ENCODE peak calls at places on chromosomes 5 and 9, in eight cellular contexts. Y is neural progenitor cell; Z is neuronal stem cell; R is Peyer's patch; E is HAP-1; I is CD8-positive, alpha-beta T cell; Q is transverse colon; L is AG10803. S is an unnamed sample.

GRCh38 chr5:102312586-102312985 is 16.5 kb upstream of the SLCO4C1 start:
- DNase-seq in Y (no peak), Z (no peak), R (no peak), E (no peak), I (no peak), Q (no peak), L (no peak), S (no peak)

GRCh38 chr9:133578524-133579230 is 30.5 kb downstream of the FAM163B start:
- DNase-seq in Y (no peak), Z (no peak), R (no peak), E (no peak), I (no peak), Q (no peak), L (no peak), S (no peak)

GRCh38 chr5:139709587-139710369 is 61.6 kb downstream of the CXXC5 start:
- DNase-seq in Y (no peak), Z (peak), R (peak), E (no peak), I (peak), Q (peak), L (no peak), S (no peak)

GRCh38 chr5:168770036-168770498 is 190.9 kb upstream of the PANK3 start:
- DNase-seq in Y (peak), Z (no peak), R (no peak), E (no peak), I (no peak), Q (no peak), L (no peak), S (peak)

GRCh38 chr9:92180669-92181181 is 65.5 kb upstream of the SPTLC1 start:
- DNase-seq in Y (no peak), Z (no peak), R (no peak), E (no peak), I (no peak), Q (no peak), L (peak), S (peak)

GRCh38 chr9:33818832-33819500 is 2.0 kb downstream of the UBE2R2 start:
- DNase-seq in Y (no peak), Z (no peak), R (no peak), E (no peak), I (no peak), Q (no peak), L (peak), S (peak)

GRCh38 chr9:121902483-121903135 is 190.5 kb downstream of the TTLL11 start:
- DNase-seq in Y (no peak), Z (no peak), R (no peak), E (no peak), I (no peak), Q (no peak), L (peak), S (no peak)

GRCh38 chr5:66410056-66410455 is 186.1 kb upstream of the MAST4 start:
- DNase-seq in Y (no peak), Z (no peak), R (no peak), E (no peak), I (no peak), Q (no peak), L (no peak), S (no peak)

GRCh38 chr9:87309236-87309635 is 188.4 kb upstream of the DAPK1 start:
- DNase-seq in Y (no peak), Z (no peak), R (no peak), E (no peak), I (no peak), Q (no peak), L (peak), S (peak)

GRCh38 chr9:34577635-34578240 is 11.8 kb downstream of the CNTFR start:
- DNase-seq in Y (peak), Z (no peak), R (no peak), E (no peak), I (no peak), Q (no peak), L (no peak), S (no peak)

DNA sequence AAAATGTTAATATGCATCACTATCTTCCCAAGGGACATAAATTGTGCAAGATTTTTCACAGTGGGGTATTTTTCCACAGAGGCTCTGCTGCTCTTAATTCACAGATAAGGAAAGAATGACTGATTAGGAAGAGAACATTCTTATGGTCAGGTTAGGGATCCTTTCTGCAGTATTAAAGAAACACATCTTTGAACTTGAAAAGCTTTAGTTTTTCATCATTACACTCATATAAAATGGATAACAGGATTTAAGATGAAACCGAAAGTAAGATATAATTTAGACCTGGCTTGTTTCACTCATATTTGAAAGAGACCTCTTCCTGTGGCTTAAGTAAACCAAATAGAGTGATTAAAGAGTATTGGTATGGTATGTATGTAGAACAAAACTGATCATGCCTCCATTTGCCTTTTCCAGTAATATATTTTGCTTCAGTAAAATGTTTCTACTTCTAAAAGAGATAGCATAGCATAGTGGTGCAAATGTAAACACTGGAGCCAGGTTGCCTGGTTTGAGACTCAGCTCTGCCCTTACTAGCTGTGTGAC is 160.0 kb downstream of the PRR16 start:
- DNase-seq in Y (no peak), Z (no peak), R (no peak), E (no peak), I (no peak), Q (no peak), L (peak), S (no peak)
- H3K4me3 ChIP-seq in Y (no peak), Z (no peak), R (no peak), E (no peak), I (no peak), Q (no peak), L (peak), S (no peak)

DNA sequence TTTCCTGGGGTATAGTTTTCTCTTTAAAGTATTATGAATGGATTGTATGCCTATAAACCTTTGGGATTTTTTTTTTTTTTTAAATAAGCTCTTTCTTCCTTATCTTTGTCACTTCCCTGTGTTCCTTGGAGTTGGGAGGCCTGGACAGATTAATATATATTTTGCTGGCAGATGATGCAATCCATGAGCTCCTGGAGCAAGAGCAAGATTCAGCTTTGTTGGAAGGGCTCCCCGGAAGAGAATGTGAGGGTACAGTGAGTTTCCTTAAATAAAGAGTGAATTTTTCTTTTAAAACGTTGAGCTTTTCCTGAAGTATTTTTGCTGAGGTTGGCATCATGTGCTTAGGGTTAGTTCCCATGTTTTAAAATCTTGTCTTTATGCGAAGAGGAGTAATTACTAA is 98.7 kb upstream of the SLC28A3 start:
- DNase-seq in Y (no peak), Z (no peak), R (no peak), E (no peak), I (no peak), Q (no peak), L (peak), S (peak)
- H3K4me3 ChIP-seq in Y (no peak), Z (no peak), R (no peak), E (no peak), I (no peak), Q (no peak), L (no peak), S (no peak)

DNA sequence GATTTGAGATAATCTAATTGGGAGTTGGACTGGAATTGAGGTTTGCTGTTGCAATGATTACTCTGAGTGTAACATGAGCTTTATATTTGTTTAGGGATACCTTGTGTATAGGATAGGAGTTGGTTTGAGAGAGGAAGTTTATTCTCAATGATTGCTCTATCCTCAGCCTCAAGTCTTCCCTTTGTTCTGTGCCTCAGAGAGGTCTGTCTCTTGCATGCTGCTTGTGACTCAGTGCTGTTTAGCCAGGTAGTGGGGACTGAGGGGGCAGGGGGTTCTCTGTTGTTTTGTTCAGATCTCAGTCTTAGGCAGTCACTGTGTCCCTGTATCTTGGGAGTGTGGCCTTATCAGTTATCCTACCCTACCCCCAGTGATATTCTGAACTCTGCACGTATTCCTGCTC is 192.1 kb downstream of the SPATA31D1 start:
- DNase-seq in Y (no peak), Z (no peak), R (no peak), E (no peak), I (no peak), Q (no peak), L (no peak), S (no peak)
- H3K4me3 ChIP-seq in Y (no peak), Z (no peak), R (no peak), E (no peak), I (no peak), Q (no peak), L (no peak), S (no peak)

GRCh38 chr5:173323799-173324114 is 4.5 kb downstream of the STC2 start:
- DNase-seq in Y (no peak), Z (no peak), R (no peak), E (no peak), I (no peak), Q (no peak), L (no peak), S (no peak)
- H3K4me3 ChIP-seq in Y (no peak), Z (no peak), R (no peak), E (no peak), I (no peak), Q (no peak), L (peak), S (no peak)

GRCh38 chr5:43001748-43002147 is 38.4 kb downstream of the ANXA2R start:
- DNase-seq in Y (no peak), Z (no peak), R (no peak), E (no peak), I (no peak), Q (no peak), L (no peak), S (no peak)

GRCh38 chr5:43000914-43001313 is 39.2 kb downstream of the ANXA2R start:
- DNase-seq in Y (no peak), Z (no peak), R (no peak), E (no peak), I (no peak), Q (no peak), L (no peak), S (no peak)

GRCh38 chr5:42995152-42995751 is 44.9 kb downstream of the ANXA2R start:
- DNase-seq in Y (peak), Z (no peak), R (no peak), E (no peak), I (no peak), Q (no peak), L (peak), S (no peak)

GRCh38 chr5:42994285-42995151 is 45.6 kb downstream of the ANXA2R start:
- DNase-seq in Y (peak), Z (peak), R (peak), E (peak), I (peak), Q (peak), L (peak), S (peak)

DNA sequence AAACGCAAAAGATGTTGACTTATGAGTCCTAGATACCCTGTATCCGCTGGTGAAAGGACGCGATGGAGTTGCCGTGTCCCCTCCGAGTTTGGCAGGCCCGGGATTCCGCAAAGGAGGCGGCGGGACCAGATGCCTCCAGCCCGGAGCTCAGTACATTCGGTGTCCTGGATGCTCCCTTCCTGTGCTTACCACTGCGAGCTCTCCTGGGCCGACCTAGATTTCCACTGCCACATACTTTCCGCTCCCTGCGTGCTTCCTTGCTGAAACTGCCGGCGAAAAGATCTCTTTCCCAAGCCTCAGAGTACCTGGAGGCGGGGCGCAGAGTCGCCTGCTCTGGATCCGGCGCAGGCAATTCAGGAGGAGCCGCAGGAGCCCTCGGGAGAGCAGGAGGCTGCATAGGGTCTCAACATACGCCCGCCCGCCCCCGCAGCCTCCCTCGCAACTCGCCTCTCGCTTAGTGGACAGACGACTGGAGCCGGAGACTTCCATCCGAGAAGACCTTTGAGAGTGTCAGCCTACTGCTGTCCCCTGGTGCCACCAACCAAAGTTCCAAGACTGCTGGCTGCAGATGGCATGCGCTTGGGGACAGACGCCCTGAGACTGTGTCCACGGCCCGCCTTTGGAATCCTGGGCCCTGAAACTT is 39.8 kb downstream of the ANXA2R start:
- DNase-seq in Y (peak), Z (no peak), R (no peak), E (no peak), I (no peak), Q (no peak), L (peak), S (peak)
- H3K4me3 ChIP-seq in Y (peak), Z (peak), R (no peak), E (no peak), I (no peak), Q (peak), L (peak), S (peak)